ENCODE peak calls at places on chromosomes 6 and 20, in eight cellular contexts. D is colonic mucosa, H is neural progenitor cell, M is cardiac fibroblast, R is GM10248, B is endodermal cell, S is bronchial epithelial cell, L is psoas muscle. W is an unnamed sample.

GRCh38 chr20:25277051-25277801 is 29.3 kb downstream of the PYGB start:
- DNase-seq in D (no peak), H (no peak), M (no peak), R (no peak), B (no peak), S (no peak), L (peak), W (no peak)

GRCh38 chr20:23058240-23058639 is 8.8 kb upstream of the THBD start:
- DNase-seq in D (no peak), H (no peak), M (no peak), R (no peak), B (no peak), S (no peak), L (no peak), W (no peak)

GRCh38 chr6:53694800-53695394 is 29.3 kb upstream of the KLHL31 start:
- DNase-seq in D (no peak), H (no peak), M (no peak), R (no peak), B (no peak), S (no peak), L (no peak), W (no peak)

GRCh38 chr6:29984992-29985391 is 42.7 kb downstream of the HLA-A start:
- DNase-seq in D (no peak), H (no peak), M (no peak), R (no peak), B (no peak), S (no peak), L (no peak), W (no peak)

GRCh38 chr6:145670306-145670705 is 65.0 kb downstream of the EPM2A start:
- DNase-seq in D (no peak), H (no peak), M (peak), R (no peak), B (no peak), S (no peak), L (no peak), W (no peak)

GRCh38 chr6:156883497-156884252 is 106.5 kb downstream of the ARID1B start:
- DNase-seq in D (peak), H (no peak), M (no peak), R (no peak), B (peak), S (peak), L (no peak), W (no peak)

GRCh38 chr20:61416546-61416945 is 164.5 kb downstream of the CDH4 start:
- DNase-seq in D (no peak), H (no peak), M (no peak), R (no peak), B (no peak), S (no peak), L (no peak), W (no peak)

GRCh38 chr6:57262901-57263694 is 41.0 kb upstream of the RAB23 start:
- DNase-seq in D (no peak), H (no peak), M (peak), R (no peak), B (no peak), S (peak), L (peak), W (peak)

GRCh38 chr6:21438986-21439352 is 154.6 kb upstream of the SOX4 start:
- DNase-seq in D (no peak), H (no peak), M (no peak), R (peak), B (no peak), S (peak), L (no peak), W (no peak)

GRCh38 chr6:35624341-35625070 is 64.2 kb downstream of the FKBP5 start:
- DNase-seq in D (no peak), H (no peak), M (peak), R (no peak), B (no peak), S (no peak), L (no peak), W (peak)
- TF ChIP-seq CTCF in D (no peak), H (peak), M (peak), R (no peak), B (peak), S (no peak), L (no peak), W (peak)

GRCh38 chr6:48883116-48883515 is 579.9 kb downstream of the MMUT start:
- DNase-seq in D (no peak), H (no peak), M (peak), R (no peak), B (no peak), S (no peak), L (no peak), W (no peak)

DNA sequence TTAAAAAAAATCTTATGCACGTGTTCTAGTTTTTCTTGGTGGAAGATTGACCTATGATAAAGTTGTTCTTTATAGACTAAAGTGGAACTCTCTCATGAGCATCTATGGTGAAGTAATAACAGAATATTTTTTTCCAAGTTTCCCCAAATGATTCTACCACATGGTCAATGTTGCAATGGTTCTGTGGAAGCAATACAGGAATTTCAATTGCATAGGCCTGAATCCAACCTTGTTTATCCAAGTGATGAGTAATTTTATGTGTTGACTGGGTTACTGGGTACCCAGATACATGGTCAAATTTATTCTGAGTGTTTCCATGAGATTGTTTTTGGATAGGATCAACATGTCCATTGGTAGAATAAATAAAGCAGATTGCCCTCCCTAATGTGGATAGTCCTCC is 581.5 kb downstream of the MMUT start:
- DNase-seq in D (no peak), H (no peak), M (peak), R (no peak), B (no peak), S (peak), L (no peak), W (peak)
- TF ChIP-seq CTCF in D (no peak), H (no peak), M (no peak), R (no peak), B (no peak), S (no peak), L (no peak), W (no peak)

GRCh38 chr20:7361321-7361720 is 578.9 kb downstream of the HAO1 start:
- DNase-seq in D (no peak), H (peak), M (no peak), R (no peak), B (peak), S (no peak), L (no peak), W (no peak)

GRCh38 chr20:7362601-7363000 is 577.7 kb downstream of the HAO1 start:
- DNase-seq in D (no peak), H (no peak), M (no peak), R (no peak), B (no peak), S (no peak), L (no peak), W (no peak)

GRCh38 chr20:7359739-7360138 is 580.5 kb downstream of the HAO1 start:
- DNase-seq in D (no peak), H (no peak), M (no peak), R (no peak), B (no peak), S (no peak), L (no peak), W (no peak)

GRCh38 chr20:7355056-7355455 is 585.2 kb downstream of the HAO1 start:
- DNase-seq in D (no peak), H (no peak), M (no peak), R (no peak), B (no peak), S (peak), L (no peak), W (no peak)

GRCh38 chr20:7358670-7359069 is 581.6 kb downstream of the HAO1 start:
- DNase-seq in D (no peak), H (peak), M (no peak), R (no peak), B (peak), S (no peak), L (no peak), W (no peak)
- TF ChIP-seq CTCF in D (no peak), H (peak), M (no peak), R (no peak), B (peak), S (no peak), L (no peak), W (no peak)

DNA sequence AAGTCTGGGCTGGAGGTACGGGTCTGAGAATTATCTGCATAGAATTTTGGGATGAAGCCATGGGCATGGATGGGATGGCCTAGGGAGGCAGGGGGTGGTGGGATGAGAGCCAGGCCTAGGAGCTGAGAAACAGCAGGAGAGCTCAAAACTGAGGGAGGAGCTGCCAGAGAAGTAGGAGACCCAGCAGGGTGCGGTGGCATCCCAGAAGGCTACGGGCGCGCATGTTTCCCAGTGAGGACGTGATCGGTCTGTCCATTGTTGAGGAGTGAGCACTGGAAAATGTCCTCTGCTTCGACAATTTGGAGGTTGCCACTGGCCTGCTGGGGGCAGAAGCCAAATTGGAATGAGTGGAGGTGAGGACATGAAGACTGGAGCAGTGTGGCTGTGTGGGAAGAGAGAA is 14.5 kb upstream of the MROH8 start:
- DNase-seq in D (no peak), H (no peak), M (no peak), R (no peak), B (no peak), S (no peak), L (no peak), W (no peak)
- TF ChIP-seq CTCF in D (no peak), H (no peak), M (no peak), R (no peak), B (no peak), S (no peak), L (no peak), W (no peak)

DNA sequence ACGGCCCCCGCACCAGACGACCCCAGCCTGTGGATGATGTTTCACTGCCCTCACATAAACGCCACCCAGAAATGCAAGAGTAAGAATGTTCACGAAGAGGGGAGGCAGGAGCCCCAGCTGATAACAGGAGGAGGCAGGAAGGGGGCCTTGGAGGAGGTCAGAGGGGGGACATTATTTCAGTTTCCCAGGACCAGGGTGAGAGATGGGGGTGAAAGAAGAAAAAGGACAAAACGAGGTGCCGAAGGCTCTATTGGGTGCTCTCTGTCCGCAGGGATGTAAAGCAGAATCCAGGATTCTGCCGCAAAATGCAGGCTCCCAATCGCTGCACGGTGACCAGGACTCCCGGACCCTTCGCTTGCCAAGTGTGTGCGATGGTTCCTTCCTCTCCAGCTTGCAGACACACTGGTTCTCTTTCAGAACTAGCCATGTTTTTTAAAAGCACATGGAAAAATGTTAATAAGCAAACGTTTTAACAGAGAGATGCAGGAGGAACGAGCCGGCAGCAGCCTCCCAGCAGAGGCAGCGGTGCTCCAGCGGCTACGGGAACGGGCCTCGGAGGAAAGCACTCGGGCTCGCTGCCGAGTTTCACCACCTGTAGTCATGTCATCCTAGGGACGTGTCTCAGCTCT is 59.5 kb downstream of the ZNF831 start:
- DNase-seq in D (no peak), H (peak), M (peak), R (no peak), B (peak), S (no peak), L (no peak), W (no peak)
- TF ChIP-seq CTCF in D (no peak), H (peak), M (no peak), R (no peak), B (peak), S (no peak), L (no peak), W (no peak)

GRCh38 chr6:68225729-68226128 is 409.4 kb upstream of the ADGRB3 start:
- DNase-seq in D (no peak), H (no peak), M (no peak), R (no peak), B (no peak), S (no peak), L (no peak), W (no peak)

GRCh38 chr6:68229566-68229965 is 405.5 kb upstream of the ADGRB3 start:
- DNase-seq in D (no peak), H (no peak), M (no peak), R (no peak), B (no peak), S (no peak), L (no peak), W (no peak)

DNA sequence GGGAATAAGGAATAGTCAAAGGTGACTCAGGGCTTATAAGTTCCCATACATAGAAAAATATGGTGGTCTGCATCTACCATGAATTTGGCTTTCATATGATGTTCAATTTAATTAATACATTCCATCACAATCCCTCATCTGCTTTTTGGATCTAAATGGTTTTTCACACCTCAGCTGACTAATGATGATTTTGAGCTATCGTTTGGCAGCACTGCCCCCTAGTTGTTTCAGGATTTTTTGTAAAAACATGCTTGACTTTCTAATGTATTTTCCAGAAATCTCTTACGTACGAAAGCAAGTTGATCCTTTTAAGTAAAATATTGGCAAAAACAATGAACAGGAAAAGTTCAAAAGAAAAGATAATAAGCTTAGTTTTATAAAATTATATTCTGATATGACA is 408.6 kb upstream of the ADGRB3 start:
- DNase-seq in D (no peak), H (peak), M (peak), R (no peak), B (no peak), S (peak), L (no peak), W (no peak)
- TF ChIP-seq CTCF in D (no peak), H (peak), M (peak), R (peak), B (peak), S (peak), L (no peak), W (no peak)

GRCh38 chr6:35298625-35299140 is 1.1 kb downstream of the DEF6 start:
- DNase-seq in D (no peak), H (no peak), M (no peak), R (no peak), B (no peak), S (no peak), L (no peak), W (no peak)

GRCh38 chr6:35296931-35297330 is 687 bp upstream of the DEF6 start:
- DNase-seq in D (no peak), H (no peak), M (no peak), R (no peak), B (no peak), S (no peak), L (no peak), W (no peak)

GRCh38 chr6:35295521-35296315 is 1.9 kb upstream of the DEF6 start:
- DNase-seq in D (no peak), H (no peak), M (no peak), R (no peak), B (no peak), S (no peak), L (no peak), W (no peak)

GRCh38 chr6:35299674-35300073 is 2.1 kb downstream of the DEF6 start:
- DNase-seq in D (peak), H (no peak), M (no peak), R (no peak), B (no peak), S (no peak), L (peak), W (no peak)

DNA sequence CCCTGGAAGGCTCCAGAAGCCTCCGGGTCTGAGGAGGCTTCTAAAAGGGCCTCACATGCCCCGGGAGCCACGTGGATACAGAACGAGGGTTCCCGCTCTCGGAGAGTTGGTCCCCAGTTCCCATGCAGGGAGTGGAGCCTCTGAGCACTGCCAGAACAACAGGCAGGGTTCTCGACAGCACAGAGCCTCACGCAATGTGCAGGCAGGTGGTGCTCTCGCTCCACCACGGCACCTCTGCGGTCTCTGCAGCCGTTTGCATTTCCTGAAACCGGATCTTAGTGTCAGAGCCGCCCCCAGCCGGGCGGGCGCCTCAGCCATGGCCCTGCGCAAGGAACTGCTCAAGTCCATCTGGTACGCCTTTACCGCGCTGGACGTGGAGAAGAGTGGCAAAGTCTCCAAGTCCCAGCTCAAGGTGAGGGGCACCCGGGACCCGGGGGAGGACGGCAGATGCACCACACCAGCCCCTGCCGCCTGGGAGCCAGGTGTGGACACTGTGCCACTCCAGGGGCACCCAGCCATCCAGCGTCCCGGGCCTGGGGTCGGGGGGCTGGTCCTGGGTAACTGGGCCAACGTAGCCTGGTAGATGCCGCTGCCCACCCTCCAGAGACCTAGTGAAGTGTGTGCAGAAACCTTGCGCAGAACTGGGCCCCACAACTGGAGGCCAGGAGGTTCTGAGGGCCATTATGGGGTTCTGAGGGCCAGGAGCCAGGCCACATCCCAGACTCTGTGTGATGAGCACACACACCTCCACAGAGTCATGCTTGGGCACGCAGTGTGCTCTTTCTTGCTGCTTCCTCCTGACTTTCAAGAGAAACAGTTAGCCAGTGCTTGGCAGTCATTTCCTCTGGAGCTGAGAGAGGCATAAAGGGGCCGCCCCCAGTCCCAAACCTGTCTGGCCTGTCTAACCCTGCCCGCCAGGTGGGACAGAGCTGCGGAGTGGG is at the start of gene DEF6:
- DNase-seq in D (peak), H (peak), M (peak), R (peak), B (peak), S (peak), L (peak), W (peak)
- TF ChIP-seq CTCF in D (peak), H (peak), M (peak), R (peak), B (peak), S (peak), L (peak), W (peak)

GRCh38 chr6:112008482-112008881 is 45.4 kb upstream of the CCN6 start:
- DNase-seq in D (no peak), H (no peak), M (no peak), R (no peak), B (no peak), S (no peak), L (no peak), W (no peak)

GRCh38 chr6:112007254-112007653 is 46.6 kb upstream of the CCN6 start:
- DNase-seq in D (no peak), H (no peak), M (peak), R (no peak), B (no peak), S (no peak), L (no peak), W (peak)

GRCh38 chr6:112007805-112008204 is 46.1 kb upstream of the CCN6 start:
- DNase-seq in D (no peak), H (no peak), M (peak), R (no peak), B (no peak), S (no peak), L (no peak), W (no peak)

GRCh38 chr6:112013051-112013450 is 40.9 kb upstream of the CCN6 start:
- DNase-seq in D (no peak), H (no peak), M (no peak), R (no peak), B (no peak), S (no peak), L (no peak), W (no peak)

GRCh38 chr6:112010328-112010727 is 43.6 kb upstream of the CCN6 start:
- DNase-seq in D (no peak), H (no peak), M (no peak), R (no peak), B (no peak), S (no peak), L (no peak), W (no peak)
- TF ChIP-seq CTCF in D (no peak), H (no peak), M (peak), R (peak), B (peak), S (no peak), L (no peak), W (no peak)